ENCODE peak calls at places on chromosomes 5 and 9, in eight cellular contexts. One of them, this sample, is unnamed.

GRCh38 chr5:8906303-8906967 is 639.4 kb downstream of the SEMA5A start:
- DNase-seq in trophoblast cell: no peak
- DNase-seq in GM12878: no peak
- DNase-seq in left ventricle myocardium inferior: no peak
- DNase-seq in A549: peak; percentile 4
- DNase-seq in aorta: no peak
- DNase-seq in CD4-positive, CD25-positive, alpha-beta regulatory T cell: no peak
- DNase-seq in tibial nerve: no peak
- DNase-seq in this sample: no peak

GRCh38 chr9:19375536-19375935 is 4.5 kb downstream of the RPS6 start:
- DNase-seq in aorta: no peak
- DNase-seq in tibial nerve: no peak
- DNase-seq in GM12878: no peak
- DNase-seq in left ventricle myocardium inferior: no peak
- DNase-seq in trophoblast cell: no peak
- DNase-seq in CD4-positive, CD25-positive, alpha-beta regulatory T cell: no peak
- DNase-seq in A549: no peak
- DNase-seq in this sample: no peak

GRCh38 chr9:137353223-137354152 is 51.4 kb upstream of the NRARP start:
- DNase-seq in aorta: no peak
- DNase-seq in left ventricle myocardium inferior: peak; percentile 59
- DNase-seq in GM12878: no peak
- DNase-seq in trophoblast cell: no peak
- DNase-seq in A549: no peak
- DNase-seq in CD4-positive, CD25-positive, alpha-beta regulatory T cell: no peak
- DNase-seq in tibial nerve: no peak
- DNase-seq in this sample: peak; percentile 49

GRCh38 chr5:84622485-84622884 is 237.8 kb upstream of the EDIL3 start:
- DNase-seq in tibial nerve: no peak
- DNase-seq in GM12878: no peak
- DNase-seq in CD4-positive, CD25-positive, alpha-beta regulatory T cell: no peak
- DNase-seq in aorta: no peak
- DNase-seq in A549: no peak
- DNase-seq in left ventricle myocardium inferior: no peak
- DNase-seq in trophoblast cell: no peak
- DNase-seq in this sample: no peak

GRCh38 chr5:59093329-59093728 is 510.5 kb downstream of the RAB3C start:
- DNase-seq in left ventricle myocardium inferior: no peak
- DNase-seq in A549: peak; percentile 68
- DNase-seq in aorta: no peak
- DNase-seq in CD4-positive, CD25-positive, alpha-beta regulatory T cell: no peak
- DNase-seq in GM12878: no peak
- DNase-seq in trophoblast cell: no peak
- DNase-seq in tibial nerve: no peak
- DNase-seq in this sample: no peak

GRCh38 chr9:107394264-107394663 is 95.3 kb downstream of the KLF4 start:
- DNase-seq in left ventricle myocardium inferior: no peak
- DNase-seq in aorta: no peak
- DNase-seq in trophoblast cell: no peak
- DNase-seq in tibial nerve: peak; percentile 31
- DNase-seq in GM12878: no peak
- DNase-seq in A549: no peak
- DNase-seq in CD4-positive, CD25-positive, alpha-beta regulatory T cell: no peak
- DNase-seq in this sample: peak; percentile 65

GRCh38 chr5:80193421-80193820 is 62.4 kb downstream of the SERINC5 start:
- DNase-seq in A549: no peak
- DNase-seq in trophoblast cell: no peak
- DNase-seq in aorta: no peak
- DNase-seq in CD4-positive, CD25-positive, alpha-beta regulatory T cell: no peak
- DNase-seq in tibial nerve: no peak
- DNase-seq in GM12878: no peak
- DNase-seq in left ventricle myocardium inferior: no peak
- DNase-seq in this sample: no peak

GRCh38 chr5:173969167-173970049 is 19.6 kb upstream of the C5orf47 start:
- DNase-seq in tibial nerve: no peak
- DNase-seq in A549: peak; percentile 95
- DNase-seq in CD4-positive, CD25-positive, alpha-beta regulatory T cell: no peak
- DNase-seq in trophoblast cell: peak; percentile 93
- DNase-seq in aorta: no peak
- DNase-seq in left ventricle myocardium inferior: no peak
- DNase-seq in GM12878: no peak
- DNase-seq in this sample: no peak

GRCh38 chr9:106755727-106756126 is 107.2 kb upstream of the ZNF462 start:
- DNase-seq in aorta: no peak
- DNase-seq in trophoblast cell: no peak
- DNase-seq in A549: no peak
- DNase-seq in left ventricle myocardium inferior: no peak
- DNase-seq in tibial nerve: no peak
- DNase-seq in CD4-positive, CD25-positive, alpha-beta regulatory T cell: no peak
- DNase-seq in GM12878: no peak
- DNase-seq in this sample: no peak

GRCh38 chr5:93735378-93735777 is 6.0 kb downstream of the POU5F2 start:
- DNase-seq in tibial nerve: no peak
- DNase-seq in left ventricle myocardium inferior: no peak
- DNase-seq in CD4-positive, CD25-positive, alpha-beta regulatory T cell: no peak
- DNase-seq in trophoblast cell: no peak
- DNase-seq in GM12878: no peak
- DNase-seq in aorta: no peak
- DNase-seq in A549: no peak
- DNase-seq in this sample: no peak

GRCh38 chr9:92638621-92639101 is 31.3 kb downstream of the IPPK start:
- DNase-seq in A549: no peak
- DNase-seq in trophoblast cell: no peak
- DNase-seq in tibial nerve: no peak
- DNase-seq in left ventricle myocardium inferior: no peak
- DNase-seq in CD4-positive, CD25-positive, alpha-beta regulatory T cell: no peak
- DNase-seq in aorta: peak; percentile 22
- DNase-seq in GM12878: no peak
- DNase-seq in this sample: no peak

GRCh38 chr9:34662544-34663295 is at the start of gene CCL27:
- DNase-seq in aorta: no peak
- DNase-seq in tibial nerve: no peak
- DNase-seq in A549: no peak
- DNase-seq in left ventricle myocardium inferior: no peak
- DNase-seq in trophoblast cell: no peak
- DNase-seq in CD4-positive, CD25-positive, alpha-beta regulatory T cell: no peak
- DNase-seq in GM12878: no peak
- DNase-seq in this sample: no peak

GRCh38 chr9:108074900-108075299 is 585.3 kb upstream of the KLF4 start:
- DNase-seq in GM12878: no peak
- DNase-seq in CD4-positive, CD25-positive, alpha-beta regulatory T cell: no peak
- DNase-seq in tibial nerve: no peak
- DNase-seq in aorta: no peak
- DNase-seq in A549: no peak
- DNase-seq in trophoblast cell: no peak
- DNase-seq in left ventricle myocardium inferior: no peak
- DNase-seq in this sample: no peak

GRCh38 chr9:120445974-120446373 is 134.0 kb downstream of the CDK5RAP2 start:
- DNase-seq in aorta: no peak
- DNase-seq in left ventricle myocardium inferior: no peak
- DNase-seq in tibial nerve: no peak
- DNase-seq in A549: peak; percentile 16
- DNase-seq in CD4-positive, CD25-positive, alpha-beta regulatory T cell: no peak
- DNase-seq in GM12878: no peak
- DNase-seq in trophoblast cell: no peak
- DNase-seq in this sample: no peak

GRCh38 chr5:159819671-159820411 is 96.4 kb upstream of the ADRA1B start:
- DNase-seq in CD4-positive, CD25-positive, alpha-beta regulatory T cell: no peak
- DNase-seq in A549: peak; percentile 68
- DNase-seq in trophoblast cell: peak; percentile 28
- DNase-seq in aorta: no peak
- DNase-seq in left ventricle myocardium inferior: peak; percentile 72
- DNase-seq in GM12878: no peak
- DNase-seq in tibial nerve: peak; percentile 46
- DNase-seq in this sample: peak; percentile 67

GRCh38 chr9:133560944-133561343 is 26.4 kb downstream of the ADAMTSL2 start:
- DNase-seq in tibial nerve: no peak
- DNase-seq in aorta: no peak
- DNase-seq in CD4-positive, CD25-positive, alpha-beta regulatory T cell: no peak
- DNase-seq in trophoblast cell: no peak
- DNase-seq in left ventricle myocardium inferior: no peak
- DNase-seq in GM12878: no peak
- DNase-seq in A549: no peak
- DNase-seq in this sample: no peak

DNA sequence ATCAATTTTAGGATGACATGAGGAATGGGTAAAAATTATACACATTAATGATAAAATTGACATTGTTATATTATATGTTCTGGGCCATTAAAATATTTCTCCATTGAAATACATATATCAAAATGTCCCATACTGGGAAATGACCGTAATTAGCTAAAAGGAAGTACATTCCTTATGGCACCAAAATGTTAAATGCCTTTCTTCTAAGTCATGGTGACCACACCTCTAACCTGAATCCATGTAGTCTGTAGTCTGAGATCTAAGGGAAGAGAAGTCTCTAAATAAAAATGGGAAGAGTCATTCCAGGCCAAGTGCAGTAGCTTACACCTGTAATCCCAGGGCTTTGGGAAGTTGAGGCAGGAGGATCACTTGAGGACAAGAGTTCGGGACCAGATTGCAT is 10.0 kb upstream of the GDA start:
- DNase-seq in tibial nerve: no peak
- DNase-seq in trophoblast cell: no peak
- DNase-seq in left ventricle myocardium inferior: no peak
- DNase-seq in aorta: no peak
- DNase-seq in GM12878: no peak
- DNase-seq in A549: no peak
- DNase-seq in CD4-positive, CD25-positive, alpha-beta regulatory T cell: no peak
- DNase-seq in this sample: no peak
- H3K27ac ChIP-seq in tibial nerve: no peak overlapping the region
- H3K27ac ChIP-seq in trophoblast cell: no peak overlapping the region
- H3K27ac ChIP-seq in left ventricle myocardium inferior: no peak overlapping the region
- H3K27ac ChIP-seq in aorta: no peak overlapping the region
- H3K27ac ChIP-seq in GM12878: no peak overlapping the region
- H3K27ac ChIP-seq in A549: no peak overlapping the region
- H3K27ac ChIP-seq in CD4-positive, CD25-positive, alpha-beta regulatory T cell: no peak overlapping the region
- H3K27ac ChIP-seq in this sample: no peak overlapping the region

GRCh38 chr9:113220467-113221002 is 542 bp downstream of the FKBP15 start:
- DNase-seq in A549: no peak
- DNase-seq in left ventricle myocardium inferior: no peak
- DNase-seq in CD4-positive, CD25-positive, alpha-beta regulatory T cell: no peak
- DNase-seq in GM12878: no peak
- DNase-seq in trophoblast cell: no peak
- DNase-seq in aorta: no peak
- DNase-seq in tibial nerve: no peak
- DNase-seq in this sample: no peak

GRCh38 chr9:113221003-113221799 is at the start of the genes FKBP15 and SLC31A1:
- DNase-seq in trophoblast cell: peak; percentile 99
- DNase-seq in A549: peak; percentile 99
- DNase-seq in aorta: peak; percentile 99
- DNase-seq in GM12878: peak; percentile 94
- DNase-seq in CD4-positive, CD25-positive, alpha-beta regulatory T cell: peak; percentile 97
- DNase-seq in left ventricle myocardium inferior: peak; percentile 98
- DNase-seq in tibial nerve: peak; percentile 94
- DNase-seq in this sample: peak; percentile 97

GRCh38 chr9:113219186-113219936 is 1.7 kb downstream of the FKBP15 start:
- DNase-seq in A549: no peak
- DNase-seq in tibial nerve: no peak
- DNase-seq in trophoblast cell: no peak
- DNase-seq in left ventricle myocardium inferior: no peak
- DNase-seq in CD4-positive, CD25-positive, alpha-beta regulatory T cell: no peak
- DNase-seq in GM12878: no peak
- DNase-seq in aorta: no peak
- DNase-seq in this sample: no peak

GRCh38 chr9:113221800-113222481 is 597 bp downstream of the SLC31A1 start:
- DNase-seq in tibial nerve: no peak
- DNase-seq in trophoblast cell: no peak
- DNase-seq in aorta: no peak
- DNase-seq in GM12878: no peak
- DNase-seq in CD4-positive, CD25-positive, alpha-beta regulatory T cell: no peak
- DNase-seq in left ventricle myocardium inferior: no peak
- DNase-seq in A549: no peak
- DNase-seq in this sample: no peak

DNA sequence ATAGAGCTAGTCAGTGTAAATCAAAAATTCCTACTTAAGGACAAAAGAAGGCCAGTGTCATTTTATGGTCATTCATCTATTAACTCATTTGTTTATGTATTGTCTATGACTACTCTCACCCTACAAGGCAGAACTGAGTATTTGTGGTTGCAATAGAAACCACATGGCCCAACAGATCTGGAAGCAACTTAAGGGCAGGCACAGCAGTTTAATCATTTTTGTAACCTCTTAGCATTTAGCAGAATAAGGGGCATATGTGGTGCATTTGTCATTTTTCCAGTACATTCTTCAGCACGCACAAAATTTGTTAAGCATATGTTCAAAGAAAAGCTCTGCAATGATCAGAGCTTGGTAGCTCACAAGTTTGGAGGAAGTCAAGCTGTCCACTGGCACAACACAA is 1.1 kb downstream of the FKBP15 start:
- DNase-seq in GM12878: peak; percentile 77
- DNase-seq in trophoblast cell: no peak
- DNase-seq in A549: no peak
- DNase-seq in aorta: no peak
- DNase-seq in CD4-positive, CD25-positive, alpha-beta regulatory T cell: no peak
- DNase-seq in tibial nerve: no peak
- DNase-seq in left ventricle myocardium inferior: no peak
- DNase-seq in this sample: no peak
- H3K4me1 ChIP-seq in GM12878: peaks cover 4% of the 10 kb centered on the region
- H3K4me1 ChIP-seq in trophoblast cell: peaks cover 9% of the 10 kb centered on the region
- H3K4me1 ChIP-seq in A549: peaks cover 31% of the 10 kb centered on the region
- H3K4me1 ChIP-seq in aorta: peaks cover 13% of the 10 kb centered on the region
- H3K4me1 ChIP-seq in CD4-positive, CD25-positive, alpha-beta regulatory T cell: peaks cover 38% of the 10 kb centered on the region
- H3K4me1 ChIP-seq in tibial nerve: peaks cover 20% of the 10 kb centered on the region
- H3K4me1 ChIP-seq in left ventricle myocardium inferior: peaks cover 82% of the 10 kb centered on the region
- H3K4me1 ChIP-seq in this sample: peaks cover 6% of the 10 kb centered on the region

DNA sequence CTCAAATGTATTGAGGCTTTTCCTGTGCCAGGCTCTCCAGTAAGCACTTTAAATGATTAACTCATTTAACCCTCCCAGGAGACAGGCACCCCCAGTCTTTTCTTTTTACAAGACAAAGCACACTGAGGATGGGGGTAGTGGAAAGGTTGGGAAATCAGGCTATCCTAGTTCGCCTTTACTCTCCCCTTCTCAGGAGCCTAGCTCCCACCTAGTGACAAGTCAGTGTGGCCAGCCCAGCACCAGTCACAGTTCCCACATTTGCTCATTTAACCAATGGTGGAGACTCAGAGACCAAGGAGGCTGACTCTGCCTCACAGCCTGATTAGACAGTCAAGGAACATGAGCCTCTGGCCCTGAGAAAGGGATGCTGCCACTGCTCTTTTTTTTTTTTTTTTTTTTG is 3.5 kb downstream of the ALDH7A1 start:
- DNase-seq in aorta: no peak
- DNase-seq in trophoblast cell: no peak
- DNase-seq in left ventricle myocardium inferior: no peak
- DNase-seq in CD4-positive, CD25-positive, alpha-beta regulatory T cell: no peak
- DNase-seq in tibial nerve: no peak
- DNase-seq in A549: no peak
- DNase-seq in GM12878: no peak
- DNase-seq in this sample: no peak
- H3K4me3 ChIP-seq in aorta: no peak overlapping the region
- H3K4me3 ChIP-seq in trophoblast cell: no peak overlapping the region
- H3K4me3 ChIP-seq in left ventricle myocardium inferior: no peak overlapping the region
- H3K4me3 ChIP-seq in CD4-positive, CD25-positive, alpha-beta regulatory T cell: no peak overlapping the region
- H3K4me3 ChIP-seq in tibial nerve: no peak overlapping the region
- H3K4me3 ChIP-seq in A549: no peak overlapping the region
- H3K4me3 ChIP-seq in GM12878: no peak overlapping the region
- H3K4me3 ChIP-seq in this sample: no peak overlapping the region

DNA sequence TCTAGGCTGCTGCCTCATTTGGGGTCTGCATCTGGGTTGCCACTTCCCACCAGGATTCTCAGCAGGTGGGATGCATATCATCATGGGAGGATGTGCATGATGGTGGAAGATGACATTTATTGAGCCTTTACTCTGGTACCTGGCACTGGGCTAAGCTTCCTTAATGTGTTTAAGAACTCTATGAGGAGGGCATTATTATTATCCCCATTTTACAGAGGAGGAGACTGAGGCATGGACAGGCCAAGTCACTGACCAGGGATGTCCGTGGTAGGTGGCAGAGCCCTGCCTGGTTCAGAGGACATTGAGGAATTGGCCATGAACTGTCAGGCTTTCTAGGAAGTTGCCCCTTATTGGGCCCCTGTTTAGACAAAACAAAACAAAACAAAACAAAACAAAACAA is 31.1 kb upstream of the TIFAB start:
- DNase-seq in aorta: no peak
- DNase-seq in left ventricle myocardium inferior: no peak
- DNase-seq in trophoblast cell: no peak
- DNase-seq in CD4-positive, CD25-positive, alpha-beta regulatory T cell: no peak
- DNase-seq in GM12878: no peak
- DNase-seq in A549: no peak
- DNase-seq in tibial nerve: no peak
- DNase-seq in this sample: no peak
- H3K27ac ChIP-seq in aorta: no peak overlapping the region
- H3K27ac ChIP-seq in left ventricle myocardium inferior: no peak overlapping the region
- H3K27ac ChIP-seq in trophoblast cell: no peak overlapping the region
- H3K27ac ChIP-seq in CD4-positive, CD25-positive, alpha-beta regulatory T cell: no peak overlapping the region
- H3K27ac ChIP-seq in GM12878: no peak overlapping the region
- H3K27ac ChIP-seq in A549: no peak overlapping the region
- H3K27ac ChIP-seq in tibial nerve: no peak overlapping the region
- H3K27ac ChIP-seq in this sample: no peak overlapping the region